ENCODE peak calls at places on chromosomes 5 and 9, in four cellular contexts. Q is HCT116, Z is HepG2, W is K562. G is an unnamed sample.

GRCh38 chr5:150412319-150413175 is at the start of gene CD74:
- DNase-seq in Q (no peak), Z (peak), W (peak), G (no peak)

GRCh38 chr9:32877103-32877502 is 93.8 kb downstream of the TMEM215 start:
- DNase-seq in Q (no peak), Z (no peak), W (no peak), G (no peak)

GRCh38 chr9:21605489-21605931 is 123.4 kb upstream of the IFNE start:
- DNase-seq in Q (no peak), Z (no peak), W (no peak), G (no peak)

GRCh38 chr9:33161011-33161588 is 6.0 kb downstream of the B4GALT1 start:
- DNase-seq in Q (peak), Z (no peak), W (no peak), G (no peak)

GRCh38 chr9:76336027-76336426 is 58.2 kb downstream of the RFK start:
- DNase-seq in Q (no peak), Z (no peak), W (no peak), G (no peak)

GRCh38 chr5:158172005-158172404 is 313.1 kb upstream of the CLINT1 start:
- DNase-seq in Q (no peak), Z (no peak), W (no peak), G (no peak)

GRCh38 chr5:99945706-99946442 is 589.3 kb upstream of the FAM174A start:
- DNase-seq in Q (no peak), Z (no peak), W (no peak), G (no peak)

GRCh38 chr5:44951371-44951770 is 142.6 kb downstream of the MRPS30 start:
- DNase-seq in Q (no peak), Z (no peak), W (no peak), G (no peak)

GRCh38 chr5:159096555-159097460 is 2.9 kb downstream of the EBF1 start:
- DNase-seq in Q (no peak), Z (no peak), W (no peak), G (no peak)

GRCh38 chr9:36985061-36985768 is 48.9 kb downstream of the PAX5 start:
- DNase-seq in Q (no peak), Z (no peak), W (no peak), G (no peak)

GRCh38 chr5:138459311-138459710 is 6.0 kb upstream of the EGR1 start:
- DNase-seq in Q (no peak), Z (no peak), W (no peak), G (no peak)

GRCh38 chr5:91417219-91417618 is 34.1 kb upstream of the ARRDC3 start:
- DNase-seq in Q (no peak), Z (no peak), W (no peak), G (no peak)

GRCh38 chr9:21656776-21657637 is 145.4 kb upstream of the MTAP start:
- DNase-seq in Q (no peak), Z (no peak), W (no peak), G (no peak)

GRCh38 chr9:114953917-114954316 is 23.5 kb upstream of the TNFSF8 start:
- DNase-seq in Q (no peak), Z (no peak), W (no peak), G (no peak)

GRCh38 chr5:128749584-128749983 is 211.5 kb upstream of the FBN2 start:
- DNase-seq in Q (no peak), Z (no peak), W (no peak), G (no peak)

GRCh38 chr9:96342553-96343245 is 40.7 kb upstream of the HSD17B3 start:
- DNase-seq in Q (no peak), Z (no peak), W (no peak), G (no peak)

GRCh38 chr5:11903614-11904269 is 504 bp downstream of the CTNND2 start:
- DNase-seq in Q (no peak), Z (no peak), W (no peak), G (peak)
- TF ChIP-seq FOSL1 in Q (no peak), Z (no peak), W (no peak), G (no peak)

GRCh38 chr5:98585661-98586310 is 187.7 kb upstream of the RGMB start:
- DNase-seq in Q (no peak), Z (no peak), W (no peak), G (no peak)
- TF ChIP-seq FOSL1 in Q (no peak), Z (no peak), W (no peak), G (no peak)

DNA sequence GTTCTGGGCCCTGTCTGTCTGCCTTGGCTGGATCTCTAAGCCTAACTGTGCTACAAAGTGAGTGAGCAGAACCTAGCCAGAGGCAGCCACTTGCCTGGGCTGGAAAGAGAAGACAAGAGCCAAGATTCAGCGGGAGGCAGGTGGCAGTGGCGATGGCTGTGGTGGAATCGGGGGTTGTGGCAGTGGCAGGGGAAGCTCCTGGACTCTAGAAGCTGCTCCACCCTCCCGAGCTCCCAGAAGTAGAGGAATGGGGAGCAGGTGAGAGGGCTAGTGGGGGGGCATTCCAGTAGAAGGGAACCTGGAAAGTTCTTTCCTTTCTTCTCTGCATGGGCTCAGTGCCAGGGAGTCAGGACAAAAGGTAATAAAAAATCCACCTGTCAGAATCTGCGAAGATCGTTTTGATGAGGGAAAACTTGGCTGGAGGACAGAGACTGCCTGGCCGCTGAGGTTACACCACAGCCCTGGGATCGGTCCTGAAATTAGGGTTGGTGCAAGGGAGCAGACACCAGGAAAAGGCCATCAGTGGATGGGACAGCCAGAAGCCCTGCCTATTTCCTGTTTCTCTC is 1.7 kb downstream of the CRAT start:
- DNase-seq in Q (no peak), Z (no peak), W (no peak), G (no peak)
- TF ChIP-seq FOSL1 in Q (no peak), Z (no peak), W (no peak), G (no peak)

GRCh38 chr5:16489322-16489791 is 23.8 kb upstream of the ZNF622 start:
- DNase-seq in Q (peak), Z (peak), W (peak), G (no peak)
- TF ChIP-seq FOSL1 in Q (no peak), Z (no peak), W (no peak), G (no peak)

DNA sequence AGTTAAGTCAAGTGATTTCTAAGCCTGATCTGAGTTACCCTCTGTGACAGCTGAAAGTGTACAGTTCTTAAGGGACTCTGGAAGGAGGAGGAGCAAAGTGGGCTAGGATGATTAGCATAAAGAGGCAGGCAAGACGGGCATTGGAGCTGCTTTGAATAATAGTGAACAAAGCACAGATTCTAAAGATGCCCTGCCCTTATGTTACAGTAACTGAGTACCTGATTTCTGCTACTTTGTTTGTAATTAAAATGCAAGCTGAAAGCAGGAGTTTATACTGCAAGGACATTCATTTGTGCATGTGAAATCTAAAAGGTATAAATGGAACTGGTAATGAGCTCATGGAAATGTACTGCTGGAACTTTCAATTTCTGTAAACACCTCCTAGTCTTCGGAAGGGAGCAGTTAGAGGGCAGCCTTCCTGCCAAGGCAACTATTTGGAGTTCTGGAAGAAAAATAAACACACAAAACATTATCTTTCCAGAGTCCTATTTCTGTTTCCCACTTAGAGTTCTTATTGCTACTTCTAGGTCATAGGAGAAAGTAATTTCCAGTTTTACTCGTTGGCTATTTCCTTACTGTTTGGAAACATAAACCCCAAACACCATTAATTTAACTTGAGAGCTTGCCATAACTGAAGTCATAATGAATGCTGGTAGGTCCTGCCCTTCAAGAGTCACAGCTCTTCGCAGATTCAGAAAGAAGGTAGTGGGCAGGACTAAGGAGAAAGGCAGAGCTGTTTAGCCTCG is at the start of gene RANBP3L:
- DNase-seq in Q (no peak), Z (no peak), W (no peak), G (no peak)
- TF ChIP-seq FOSL1 in Q (no peak), Z (no peak), W (no peak), G (no peak)

DNA sequence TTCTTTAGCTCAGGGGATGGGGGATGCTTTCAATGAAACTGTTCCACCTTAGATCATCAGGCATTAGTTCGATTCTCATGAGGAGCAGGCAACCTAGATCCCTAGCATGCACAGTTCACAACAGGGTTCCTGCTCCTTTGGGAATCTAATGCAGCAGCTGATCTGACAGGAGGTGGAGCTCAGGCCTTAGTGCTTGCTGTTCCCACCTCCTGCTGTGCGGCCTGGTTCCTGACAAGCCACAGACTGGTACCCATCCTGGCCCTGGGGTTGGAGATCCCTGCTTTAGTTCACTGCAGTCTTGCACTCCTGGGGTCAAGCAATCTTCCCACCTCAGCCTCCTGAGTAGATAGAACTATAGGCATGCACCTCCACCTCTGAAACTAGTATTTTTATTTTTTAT is 1369.8 kb upstream of the NUDT12 start:
- DNase-seq in Q (no peak), Z (no peak), W (no peak), G (peak)
- TF ChIP-seq FOSL1 in Q (no peak), Z (no peak), W (no peak), G (no peak)

GRCh38 chr9:133788045-133788818 is 50.1 kb upstream of the SARDH start:
- DNase-seq in Q (no peak), Z (no peak), W (no peak), G (no peak)
- TF ChIP-seq FOSL1 in Q (no peak), Z (no peak), W (no peak), G (no peak)

DNA sequence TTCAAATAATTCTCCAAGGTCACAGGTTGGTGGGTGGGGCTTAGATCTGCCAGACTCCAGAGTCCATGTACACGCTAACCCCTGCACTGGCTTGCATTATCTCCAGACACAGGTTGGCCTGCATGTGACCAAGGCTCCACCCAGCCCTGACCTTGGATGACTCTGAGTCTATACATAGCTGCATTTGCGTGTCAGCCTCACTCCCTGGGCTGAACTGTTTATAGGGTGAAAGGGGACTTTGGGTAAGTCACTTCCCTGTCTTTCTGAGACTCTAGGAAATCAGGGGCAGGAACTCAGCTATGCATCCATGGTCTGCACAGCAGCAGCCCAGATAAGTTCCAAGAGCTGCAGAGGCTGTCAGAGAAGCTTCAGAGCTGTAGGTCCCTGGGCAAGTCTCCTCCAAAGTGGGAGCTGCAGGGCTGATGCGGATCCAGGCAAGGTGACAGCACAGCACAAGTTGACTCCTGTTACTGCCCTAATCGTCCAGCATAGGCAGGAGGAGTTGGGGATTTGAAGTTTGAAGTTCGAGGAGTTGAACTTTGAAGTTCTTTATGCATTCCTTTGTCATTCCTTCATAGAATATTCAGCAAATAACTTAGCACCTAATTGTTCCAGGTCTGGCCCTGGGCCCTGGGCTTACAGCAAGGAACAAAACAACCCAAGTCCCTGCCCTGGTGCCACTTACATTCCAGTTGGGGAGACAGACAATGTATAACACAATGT is 53.4 kb downstream of the SLC22A5 start:
- DNase-seq in Q (no peak), Z (peak), W (peak), G (no peak)
- TF ChIP-seq FOSL1 in Q (no peak), Z (no peak), W (peak), G (no peak)